ENCODE peak calls at places on chromosome 20, in ten cellular contexts. One of them, this sample, is unnamed.
A peak's percentile ranks its signal among the peaks of the same experiment; 100 is the strongest.

GRCh38 chr20:53102361-53102760 is 130.2 kb downstream of the TSHZ2 start:
- DNase-seq in GM13976: no peak
- DNase-seq in SW 1271: no peak
- DNase-seq in posterior cingulate gyrus: no peak
- DNase-seq in fibroblast of mammary gland: no peak
- DNase-seq in midbrain: no peak
- DNase-seq in left cardiac atrium: no peak
- DNase-seq in activated CD8-positive, alpha-beta T cell treated with anti-CD3 and anti-CD28 coated beads, Interleukin-2, amount 10 ng/mL, durations not matched to agents 7 days and 5 days: no peak
- DNase-seq in CD8-positive, alpha-beta T cell: no peak
- DNase-seq in NCI-H460: no peak
- DNase-seq in this sample: no peak

GRCh38 chr20:46468508-46468907 is 44.9 kb downstream of the ZNF334 start:
- DNase-seq in GM13976: no peak
- DNase-seq in SW 1271: no peak
- DNase-seq in posterior cingulate gyrus: no peak
- DNase-seq in fibroblast of mammary gland: no peak
- DNase-seq in midbrain: no peak
- DNase-seq in left cardiac atrium: no peak
- DNase-seq in activated CD8-positive, alpha-beta T cell treated with anti-CD3 and anti-CD28 coated beads, Interleukin-2, amount 10 ng/mL, durations not matched to agents 7 days and 5 days: no peak
- DNase-seq in CD8-positive, alpha-beta T cell: no peak
- DNase-seq in NCI-H460: no peak
- DNase-seq in this sample: no peak

GRCh38 chr20:5608448-5609161 is 141.6 kb upstream of the SHLD1 start:
- DNase-seq in GM13976: no peak
- DNase-seq in SW 1271: peak; percentile 20
- DNase-seq in posterior cingulate gyrus: no peak
- DNase-seq in fibroblast of mammary gland: peak; percentile 70
- DNase-seq in midbrain: no peak
- DNase-seq in left cardiac atrium: no peak
- DNase-seq in activated CD8-positive, alpha-beta T cell treated with anti-CD3 and anti-CD28 coated beads, Interleukin-2, amount 10 ng/mL, durations not matched to agents 7 days and 5 days: no peak
- DNase-seq in CD8-positive, alpha-beta T cell: no peak
- DNase-seq in NCI-H460: no peak
- DNase-seq in this sample: peak; percentile 43

GRCh38 chr20:49980140-49981008 is 2.4 kb upstream of the SNAI1 start:
- DNase-seq in GM13976: no peak
- DNase-seq in SW 1271: no peak
- DNase-seq in posterior cingulate gyrus: peak; percentile 21
- DNase-seq in fibroblast of mammary gland: no peak
- DNase-seq in midbrain: no peak
- DNase-seq in left cardiac atrium: no peak
- DNase-seq in activated CD8-positive, alpha-beta T cell treated with anti-CD3 and anti-CD28 coated beads, Interleukin-2, amount 10 ng/mL, durations not matched to agents 7 days and 5 days: no peak
- DNase-seq in CD8-positive, alpha-beta T cell: no peak
- DNase-seq in NCI-H460: no peak
- DNase-seq in this sample: no peak

GRCh38 chr20:24768226-24768625 is 180.8 kb upstream of the CST7 start:
- DNase-seq in GM13976: no peak
- DNase-seq in SW 1271: no peak
- DNase-seq in posterior cingulate gyrus: peak; percentile 47
- DNase-seq in fibroblast of mammary gland: no peak
- DNase-seq in midbrain: no peak
- DNase-seq in left cardiac atrium: no peak
- DNase-seq in activated CD8-positive, alpha-beta T cell treated with anti-CD3 and anti-CD28 coated beads, Interleukin-2, amount 10 ng/mL, durations not matched to agents 7 days and 5 days: no peak
- DNase-seq in CD8-positive, alpha-beta T cell: no peak
- DNase-seq in NCI-H460: no peak
- DNase-seq in this sample: no peak

GRCh38 chr20:50837532-50838321 is 42.9 kb downstream of the BCAS4 start:
- DNase-seq in GM13976: peak; percentile 75
- DNase-seq in SW 1271: no peak
- DNase-seq in posterior cingulate gyrus: no peak
- DNase-seq in fibroblast of mammary gland: peak; percentile 93
- DNase-seq in midbrain: no peak
- DNase-seq in left cardiac atrium: peak; percentile 40
- DNase-seq in activated CD8-positive, alpha-beta T cell treated with anti-CD3 and anti-CD28 coated beads, Interleukin-2, amount 10 ng/mL, durations not matched to agents 7 days and 5 days: peak; percentile 46
- DNase-seq in CD8-positive, alpha-beta T cell: no peak
- DNase-seq in NCI-H460: no peak
- DNase-seq in this sample: peak; percentile 74

GRCh38 chr20:61120595-61121515 is 131.2 kb upstream of the CDH4 start:
- DNase-seq in GM13976: no peak
- DNase-seq in SW 1271: peak; percentile 83
- DNase-seq in posterior cingulate gyrus: peak; percentile 75
- DNase-seq in fibroblast of mammary gland: peak; percentile 88
- DNase-seq in midbrain: peak; percentile 37
- DNase-seq in left cardiac atrium: no peak
- DNase-seq in activated CD8-positive, alpha-beta T cell treated with anti-CD3 and anti-CD28 coated beads, Interleukin-2, amount 10 ng/mL, durations not matched to agents 7 days and 5 days: peak; percentile 54
- DNase-seq in CD8-positive, alpha-beta T cell: peak; percentile 8
- DNase-seq in NCI-H460: peak; percentile 42
- DNase-seq in this sample: no peak

GRCh38 chr20:13960119-13960518 is 30.3 kb downstream of the SEL1L2 start:
- DNase-seq in GM13976: no peak
- DNase-seq in SW 1271: no peak
- DNase-seq in posterior cingulate gyrus: no peak
- DNase-seq in fibroblast of mammary gland: no peak
- DNase-seq in midbrain: no peak
- DNase-seq in left cardiac atrium: no peak
- DNase-seq in activated CD8-positive, alpha-beta T cell treated with anti-CD3 and anti-CD28 coated beads, Interleukin-2, amount 10 ng/mL, durations not matched to agents 7 days and 5 days: no peak
- DNase-seq in CD8-positive, alpha-beta T cell: no peak
- DNase-seq in NCI-H460: no peak
- DNase-seq in this sample: no peak

GRCh38 chr20:57482796-57483195 is 42.1 kb downstream of the CTCFL start:
- DNase-seq in GM13976: no peak
- DNase-seq in SW 1271: no peak
- DNase-seq in posterior cingulate gyrus: no peak
- DNase-seq in fibroblast of mammary gland: no peak
- DNase-seq in midbrain: no peak
- DNase-seq in left cardiac atrium: no peak
- DNase-seq in activated CD8-positive, alpha-beta T cell treated with anti-CD3 and anti-CD28 coated beads, Interleukin-2, amount 10 ng/mL, durations not matched to agents 7 days and 5 days: no peak
- DNase-seq in CD8-positive, alpha-beta T cell: no peak
- DNase-seq in NCI-H460: no peak
- DNase-seq in this sample: no peak

GRCh38 chr20:56689852-56690485 is 60.9 kb downstream of the TFAP2C start:
- DNase-seq in GM13976: no peak
- DNase-seq in SW 1271: no peak
- DNase-seq in posterior cingulate gyrus: no peak
- DNase-seq in fibroblast of mammary gland: peak; percentile 85
- DNase-seq in midbrain: no peak
- DNase-seq in left cardiac atrium: no peak
- DNase-seq in activated CD8-positive, alpha-beta T cell treated with anti-CD3 and anti-CD28 coated beads, Interleukin-2, amount 10 ng/mL, durations not matched to agents 7 days and 5 days: no peak
- DNase-seq in CD8-positive, alpha-beta T cell: no peak
- DNase-seq in NCI-H460: no peak
- DNase-seq in this sample: no peak

GRCh38 chr20:8780926-8781325 is 288.0 kb upstream of the PLCB4 start:
- DNase-seq in GM13976: no peak
- DNase-seq in SW 1271: no peak
- DNase-seq in posterior cingulate gyrus: no peak
- DNase-seq in fibroblast of mammary gland: no peak
- DNase-seq in midbrain: no peak
- DNase-seq in left cardiac atrium: no peak
- DNase-seq in activated CD8-positive, alpha-beta T cell treated with anti-CD3 and anti-CD28 coated beads, Interleukin-2, amount 10 ng/mL, durations not matched to agents 7 days and 5 days: no peak
- DNase-seq in CD8-positive, alpha-beta T cell: no peak
- DNase-seq in NCI-H460: no peak
- DNase-seq in this sample: no peak

GRCh38 chr20:64010711-64011237 is 25.2 kb upstream of the C20orf204 start:
- DNase-seq in GM13976: no peak
- DNase-seq in SW 1271: no peak
- DNase-seq in posterior cingulate gyrus: no peak
- DNase-seq in fibroblast of mammary gland: peak; percentile 73
- DNase-seq in midbrain: no peak
- DNase-seq in left cardiac atrium: no peak
- DNase-seq in activated CD8-positive, alpha-beta T cell treated with anti-CD3 and anti-CD28 coated beads, Interleukin-2, amount 10 ng/mL, durations not matched to agents 7 days and 5 days: no peak
- DNase-seq in CD8-positive, alpha-beta T cell: no peak
- DNase-seq in NCI-H460: no peak
- DNase-seq in this sample: no peak

GRCh38 chr20:63284083-63284440 is 8.9 kb upstream of the COL20A1 start:
- DNase-seq in GM13976: no peak
- DNase-seq in SW 1271: no peak
- DNase-seq in posterior cingulate gyrus: no peak
- DNase-seq in fibroblast of mammary gland: no peak
- DNase-seq in midbrain: no peak
- DNase-seq in left cardiac atrium: no peak
- DNase-seq in activated CD8-positive, alpha-beta T cell treated with anti-CD3 and anti-CD28 coated beads, Interleukin-2, amount 10 ng/mL, durations not matched to agents 7 days and 5 days: peak; percentile 56
- DNase-seq in CD8-positive, alpha-beta T cell: no peak
- DNase-seq in NCI-H460: no peak
- DNase-seq in this sample: no peak

GRCh38 chr20:7458459-7458858 is 481.8 kb downstream of the HAO1 start:
- DNase-seq in GM13976: no peak
- DNase-seq in SW 1271: no peak
- DNase-seq in posterior cingulate gyrus: no peak
- DNase-seq in fibroblast of mammary gland: no peak
- DNase-seq in midbrain: no peak
- DNase-seq in left cardiac atrium: no peak
- DNase-seq in activated CD8-positive, alpha-beta T cell treated with anti-CD3 and anti-CD28 coated beads, Interleukin-2, amount 10 ng/mL, durations not matched to agents 7 days and 5 days: no peak
- DNase-seq in CD8-positive, alpha-beta T cell: no peak
- DNase-seq in NCI-H460: no peak
- DNase-seq in this sample: no peak

GRCh38 chr20:50580016-50580747 is 70.0 kb downstream of the PTPN1 start:
- DNase-seq in GM13976: peak; percentile 79
- DNase-seq in SW 1271: peak; percentile 36
- DNase-seq in posterior cingulate gyrus: peak; percentile 91
- DNase-seq in fibroblast of mammary gland: peak; percentile 59
- DNase-seq in midbrain: peak; percentile 25
- DNase-seq in left cardiac atrium: peak; percentile 74
- DNase-seq in activated CD8-positive, alpha-beta T cell treated with anti-CD3 and anti-CD28 coated beads, Interleukin-2, amount 10 ng/mL, durations not matched to agents 7 days and 5 days: peak; percentile 60
- DNase-seq in CD8-positive, alpha-beta T cell: peak; percentile 28
- DNase-seq in NCI-H460: peak; percentile 66
- DNase-seq in this sample: no peak

GRCh38 chr20:440636-441035 is 21.7 kb downstream of the TBC1D20 start:
- DNase-seq in GM13976: no peak
- DNase-seq in SW 1271: no peak
- DNase-seq in posterior cingulate gyrus: no peak
- DNase-seq in fibroblast of mammary gland: peak; percentile 45
- DNase-seq in midbrain: no peak
- DNase-seq in left cardiac atrium: no peak
- DNase-seq in activated CD8-positive, alpha-beta T cell treated with anti-CD3 and anti-CD28 coated beads, Interleukin-2, amount 10 ng/mL, durations not matched to agents 7 days and 5 days: no peak
- DNase-seq in CD8-positive, alpha-beta T cell: no peak
- DNase-seq in NCI-H460: no peak
- DNase-seq in this sample: no peak

GRCh38 chr20:41219824-41220223 is 82.5 kb downstream of the PLCG1 start:
- DNase-seq in GM13976: no peak
- DNase-seq in SW 1271: no peak
- DNase-seq in posterior cingulate gyrus: no peak
- DNase-seq in fibroblast of mammary gland: no peak
- DNase-seq in midbrain: no peak
- DNase-seq in left cardiac atrium: no peak
- DNase-seq in activated CD8-positive, alpha-beta T cell treated with anti-CD3 and anti-CD28 coated beads, Interleukin-2, amount 10 ng/mL, durations not matched to agents 7 days and 5 days: no peak
- DNase-seq in CD8-positive, alpha-beta T cell: no peak
- DNase-seq in NCI-H460: no peak
- DNase-seq in this sample: no peak

GRCh38 chr20:4613718-4614620 is 107.7 kb upstream of the PRND start:
- DNase-seq in GM13976: peak; percentile 57
- DNase-seq in SW 1271: peak; percentile 78
- DNase-seq in posterior cingulate gyrus: peak; percentile 80
- DNase-seq in fibroblast of mammary gland: peak; percentile 57
- DNase-seq in midbrain: peak; percentile 81
- DNase-seq in left cardiac atrium: peak; percentile 43
- DNase-seq in activated CD8-positive, alpha-beta T cell treated with anti-CD3 and anti-CD28 coated beads, Interleukin-2, amount 10 ng/mL, durations not matched to agents 7 days and 5 days: peak; percentile 83
- DNase-seq in CD8-positive, alpha-beta T cell: peak; percentile 54
- DNase-seq in NCI-H460: peak; percentile 59
- DNase-seq in this sample: peak; percentile 38

GRCh38 chr20:46771195-46771588 is 61.7 kb downstream of the SLC2A10 start:
- DNase-seq in GM13976: no peak
- DNase-seq in SW 1271: no peak
- DNase-seq in posterior cingulate gyrus: no peak
- DNase-seq in fibroblast of mammary gland: no peak
- DNase-seq in midbrain: no peak
- DNase-seq in left cardiac atrium: no peak
- DNase-seq in activated CD8-positive, alpha-beta T cell treated with anti-CD3 and anti-CD28 coated beads, Interleukin-2, amount 10 ng/mL, durations not matched to agents 7 days and 5 days: no peak
- DNase-seq in CD8-positive, alpha-beta T cell: no peak
- DNase-seq in NCI-H460: no peak
- DNase-seq in this sample: no peak

GRCh38 chr20:48776306-48776705 is 51.5 kb downstream of the PREX1 start:
- DNase-seq in GM13976: no peak
- DNase-seq in SW 1271: no peak
- DNase-seq in posterior cingulate gyrus: peak; percentile 82
- DNase-seq in fibroblast of mammary gland: peak; percentile 51
- DNase-seq in midbrain: peak; percentile 50
- DNase-seq in left cardiac atrium: no peak
- DNase-seq in activated CD8-positive, alpha-beta T cell treated with anti-CD3 and anti-CD28 coated beads, Interleukin-2, amount 10 ng/mL, durations not matched to agents 7 days and 5 days: no peak
- DNase-seq in CD8-positive, alpha-beta T cell: no peak
- DNase-seq in NCI-H460: no peak
- DNase-seq in this sample: no peak

GRCh38 chr20:62282877-62283503 is 19.8 kb upstream of the ADRM1 start:
- DNase-seq in GM13976: no peak
- DNase-seq in SW 1271: no peak
- DNase-seq in posterior cingulate gyrus: no peak
- DNase-seq in fibroblast of mammary gland: no peak
- DNase-seq in midbrain: no peak
- DNase-seq in left cardiac atrium: peak; percentile 72
- DNase-seq in activated CD8-positive, alpha-beta T cell treated with anti-CD3 and anti-CD28 coated beads, Interleukin-2, amount 10 ng/mL, durations not matched to agents 7 days and 5 days: no peak
- DNase-seq in CD8-positive, alpha-beta T cell: no peak
- DNase-seq in NCI-H460: no peak
- DNase-seq in this sample: no peak

GRCh38 chr20:2455771-2456497 is 14.7 kb downstream of the SNRPB start:
- DNase-seq in GM13976: no peak
- DNase-seq in SW 1271: no peak
- DNase-seq in posterior cingulate gyrus: no peak
- DNase-seq in fibroblast of mammary gland: no peak
- DNase-seq in midbrain: no peak
- DNase-seq in left cardiac atrium: no peak
- DNase-seq in activated CD8-positive, alpha-beta T cell treated with anti-CD3 and anti-CD28 coated beads, Interleukin-2, amount 10 ng/mL, durations not matched to agents 7 days and 5 days: no peak
- DNase-seq in CD8-positive, alpha-beta T cell: no peak
- DNase-seq in NCI-H460: no peak
- DNase-seq in this sample: no peak

GRCh38 chr20:57450419-57450818 is 59.2 kb downstream of the RBM38 start:
- DNase-seq in GM13976: peak; percentile 80
- DNase-seq in SW 1271: no peak
- DNase-seq in posterior cingulate gyrus: no peak
- DNase-seq in fibroblast of mammary gland: no peak
- DNase-seq in midbrain: peak; percentile 5
- DNase-seq in left cardiac atrium: peak; percentile 62
- DNase-seq in activated CD8-positive, alpha-beta T cell treated with anti-CD3 and anti-CD28 coated beads, Interleukin-2, amount 10 ng/mL, durations not matched to agents 7 days and 5 days: peak; percentile 63
- DNase-seq in CD8-positive, alpha-beta T cell: no peak
- DNase-seq in NCI-H460: no peak
- DNase-seq in this sample: peak; percentile 74

GRCh38 chr20:5835234-5835845 is 85.1 kb downstream of the SHLD1 start:
- DNase-seq in GM13976: no peak
- DNase-seq in SW 1271: peak; percentile 43
- DNase-seq in posterior cingulate gyrus: no peak
- DNase-seq in fibroblast of mammary gland: peak; percentile 77
- DNase-seq in midbrain: no peak
- DNase-seq in left cardiac atrium: peak; percentile 41
- DNase-seq in activated CD8-positive, alpha-beta T cell treated with anti-CD3 and anti-CD28 coated beads, Interleukin-2, amount 10 ng/mL, durations not matched to agents 7 days and 5 days: no peak
- DNase-seq in CD8-positive, alpha-beta T cell: peak; percentile 15
- DNase-seq in NCI-H460: no peak
- DNase-seq in this sample: no peak

GRCh38 chr20:37262516-37262915 is 902 bp upstream of the GHRH start:
- DNase-seq in GM13976: no peak
- DNase-seq in SW 1271: no peak
- DNase-seq in posterior cingulate gyrus: no peak
- DNase-seq in fibroblast of mammary gland: no peak
- DNase-seq in midbrain: no peak
- DNase-seq in left cardiac atrium: no peak
- DNase-seq in activated CD8-positive, alpha-beta T cell treated with anti-CD3 and anti-CD28 coated beads, Interleukin-2, amount 10 ng/mL, durations not matched to agents 7 days and 5 days: no peak
- DNase-seq in CD8-positive, alpha-beta T cell: no peak
- DNase-seq in NCI-H460: no peak
- DNase-seq in this sample: no peak

GRCh38 chr20:47950103-47950502 is 164.8 kb upstream of the SULF2 start:
- DNase-seq in GM13976: no peak
- DNase-seq in SW 1271: no peak
- DNase-seq in posterior cingulate gyrus: no peak
- DNase-seq in fibroblast of mammary gland: peak; percentile 46
- DNase-seq in midbrain: peak; percentile 43
- DNase-seq in left cardiac atrium: no peak
- DNase-seq in activated CD8-positive, alpha-beta T cell treated with anti-CD3 and anti-CD28 coated beads, Interleukin-2, amount 10 ng/mL, durations not matched to agents 7 days and 5 days: no peak
- DNase-seq in CD8-positive, alpha-beta T cell: no peak
- DNase-seq in NCI-H460: no peak
- DNase-seq in this sample: no peak

GRCh38 chr20:2133318-2134183 is 31.9 kb downstream of the STK35 start:
- DNase-seq in GM13976: no peak
- DNase-seq in SW 1271: peak; percentile 10
- DNase-seq in posterior cingulate gyrus: no peak
- DNase-seq in fibroblast of mammary gland: peak; percentile 85
- DNase-seq in midbrain: no peak
- DNase-seq in left cardiac atrium: no peak
- DNase-seq in activated CD8-positive, alpha-beta T cell treated with anti-CD3 and anti-CD28 coated beads, Interleukin-2, amount 10 ng/mL, durations not matched to agents 7 days and 5 days: no peak
- DNase-seq in CD8-positive, alpha-beta T cell: no peak
- DNase-seq in NCI-H460: no peak
- DNase-seq in this sample: no peak

GRCh38 chr20:62398120-62398821 is 8.8 kb downstream of the CABLES2 start:
- DNase-seq in GM13976: no peak
- DNase-seq in SW 1271: no peak
- DNase-seq in posterior cingulate gyrus: no peak
- DNase-seq in fibroblast of mammary gland: no peak
- DNase-seq in midbrain: no peak
- DNase-seq in left cardiac atrium: no peak
- DNase-seq in activated CD8-positive, alpha-beta T cell treated with anti-CD3 and anti-CD28 coated beads, Interleukin-2, amount 10 ng/mL, durations not matched to agents 7 days and 5 days: no peak
- DNase-seq in CD8-positive, alpha-beta T cell: no peak
- DNase-seq in NCI-H460: no peak
- DNase-seq in this sample: no peak

This sample was measured in GM06990.